ENCODE peak calls at places on chromosomes 16 and 17, in six cellular contexts. P, J, Q, A, I and M are unnamed samples. For H3K4me1, the result is how much of the 10 kb centered on the place peaks cover.

GRCh38 chr16:15803608-15804007 is 53.2 kb downstream of the MYH11 start:
- DNase-seq in P (no peak), J (no peak), Q (no peak), A (no peak), I (no peak), M (peak)

GRCh38 chr16:79850348-79850747 is 249.8 kb upstream of the MAF start:
- DNase-seq in P (no peak), J (no peak), Q (no peak), A (no peak), I (no peak), M (no peak)

GRCh38 chr16:50501251-50501650 is 46.9 kb upstream of the NKD1 start:
- DNase-seq in P (peak), J (no peak), Q (no peak), A (no peak), I (no peak), M (no peak)

GRCh38 chr16:31177136-31177535 is 2.8 kb upstream of the FUS start:
- DNase-seq in P (no peak), J (no peak), Q (peak), A (no peak), I (no peak), M (no peak)

GRCh38 chr17:80833952-80834895 is 157.4 kb upstream of the CHMP6 start:
- DNase-seq in P (no peak), J (peak), Q (no peak), A (peak), I (no peak), M (peak)

GRCh38 chr16:29804455-29805231 is 1.7 kb upstream of the MAZ start:
- DNase-seq in P (peak), J (peak), Q (peak), A (peak), I (peak), M (peak)

GRCh38 chr17:49519781-49520180 is 24.7 kb downstream of the NGFR start:
- DNase-seq in P (no peak), J (peak), Q (no peak), A (no peak), I (no peak), M (peak)

GRCh38 chr17:77723909-77724875 is 234.3 kb upstream of the TNRC6C start:
- DNase-seq in P (peak), J (no peak), Q (no peak), A (no peak), I (no peak), M (no peak)

GRCh38 chr17:5941258-5941657 is 128.9 kb upstream of the WSCD1 start:
- DNase-seq in P (no peak), J (no peak), Q (no peak), A (no peak), I (no peak), M (no peak)

GRCh38 chr17:30472238-30472890 is 4.8 kb upstream of the GOSR1 start:
- DNase-seq in P (no peak), J (no peak), Q (no peak), A (no peak), I (no peak), M (peak)

GRCh38 chr17:33436321-33436720 is 143.2 kb upstream of the ASIC2 start:
- DNase-seq in P (no peak), J (no peak), Q (no peak), A (no peak), I (no peak), M (no peak)

GRCh38 chr17:15431201-15431600 is 36.2 kb downstream of the CDRT4 start:
- DNase-seq in P (no peak), J (peak), Q (no peak), A (no peak), I (no peak), M (no peak)

GRCh38 chr16:7731121-7731520 is 398.5 kb downstream of the RBFOX1 start:
- DNase-seq in P (no peak), J (no peak), Q (no peak), A (no peak), I (no peak), M (no peak)

DNA sequence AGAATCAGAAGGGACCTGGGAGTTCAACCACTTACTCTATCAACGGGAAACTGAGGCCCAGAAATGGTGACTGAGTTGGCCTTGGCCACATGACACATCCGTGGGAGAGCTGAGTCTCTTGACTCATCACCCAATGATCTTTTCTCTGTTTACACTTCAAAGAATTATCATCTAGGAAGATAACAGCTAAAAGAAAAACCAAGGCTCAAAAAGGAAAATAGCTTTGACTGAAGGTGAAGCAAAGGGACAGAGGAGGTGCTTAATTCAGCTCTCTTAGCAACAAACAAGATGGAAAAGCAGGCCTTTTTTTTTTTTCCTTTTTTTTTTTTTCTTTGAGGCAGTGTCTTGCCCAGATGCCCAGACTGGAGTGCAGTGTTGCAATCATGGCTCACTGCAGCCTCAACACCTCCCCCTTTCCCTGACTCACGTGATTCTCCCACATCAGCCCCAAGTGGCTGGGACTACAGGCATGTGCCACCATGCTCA is 16.7 kb downstream of the ERCC4 start:
- DNase-seq in P (no peak), J (no peak), Q (no peak), A (peak), I (no peak), M (no peak)
- H3K4me1 ChIP-seq in P (under half), J (under half), Q (under half), A (under half), I (under half), M (under half)

GRCh38 chr16:88759976-88760350 is 25.1 kb downstream of the PIEZO1 start:
- DNase-seq in P (no peak), J (no peak), Q (no peak), A (no peak), I (no peak), M (no peak)
- H3K4me3 ChIP-seq in P (no peak), J (no peak), Q (no peak), A (peak), I (no peak), M (no peak)

DNA sequence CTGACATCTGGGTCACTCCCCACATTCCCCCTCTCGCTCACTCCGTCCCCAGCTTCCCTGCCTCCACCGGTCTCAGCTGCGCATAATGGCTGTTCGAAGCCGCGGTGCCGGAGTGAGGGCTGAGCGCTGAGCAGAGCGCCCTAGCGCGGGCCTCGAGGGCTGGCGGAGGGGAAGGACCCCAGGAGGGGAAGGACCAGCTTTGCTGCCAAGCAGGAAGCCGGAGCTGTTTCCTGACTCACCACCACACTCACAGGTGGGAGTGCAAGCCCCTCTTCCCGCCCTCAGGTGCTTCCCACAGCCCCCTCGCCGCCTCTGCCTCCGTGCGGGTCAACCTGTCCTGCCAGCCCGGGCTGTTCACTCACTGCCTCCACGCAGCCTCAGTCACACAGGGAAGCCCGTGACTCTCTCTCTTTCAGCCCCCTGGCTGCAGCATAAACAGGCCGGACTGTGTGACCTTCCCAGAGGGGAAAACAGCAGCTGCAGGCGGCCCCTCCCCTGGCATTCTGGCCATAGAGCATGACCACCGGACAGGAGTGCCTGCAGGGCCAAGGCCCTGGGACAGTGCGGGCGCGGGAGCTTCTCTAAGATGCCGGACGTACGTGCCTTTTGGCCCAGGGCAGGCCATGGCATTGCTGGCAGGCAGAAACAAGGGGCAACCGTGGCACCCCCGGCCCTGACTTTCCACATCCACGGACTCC is 23.7 kb downstream of the SLC43A2 start:
- DNase-seq in P (no peak), J (no peak), Q (no peak), A (peak), I (peak), M (no peak)
- H3K27ac ChIP-seq in P (no peak), J (no peak), Q (peak), A (no peak), I (no peak), M (no peak)

GRCh38 chr17:17922198-17922901 is 49.9 kb downstream of the TOM1L2 start:
- DNase-seq in P (peak), J (no peak), Q (no peak), A (no peak), I (peak), M (no peak)
- H3K4me1 ChIP-seq in P (under half), J (under half), Q (under half), A (under half), I (under half), M (half or more)

GRCh38 chr17:10115536-10115932 is 82.9 kb downstream of the GAS7 start:
- DNase-seq in P (no peak), J (no peak), Q (no peak), A (no peak), I (no peak), M (no peak)

GRCh38 chr17:10116267-10116666 is 82.1 kb downstream of the GAS7 start:
- DNase-seq in P (peak), J (no peak), Q (no peak), A (no peak), I (no peak), M (peak)

GRCh38 chr17:10116676-10117075 is 81.7 kb downstream of the GAS7 start:
- DNase-seq in P (peak), J (no peak), Q (no peak), A (no peak), I (no peak), M (no peak)

GRCh38 chr17:10117085-10117484 is 81.3 kb downstream of the GAS7 start:
- DNase-seq in P (no peak), J (no peak), Q (no peak), A (no peak), I (no peak), M (no peak)

DNA sequence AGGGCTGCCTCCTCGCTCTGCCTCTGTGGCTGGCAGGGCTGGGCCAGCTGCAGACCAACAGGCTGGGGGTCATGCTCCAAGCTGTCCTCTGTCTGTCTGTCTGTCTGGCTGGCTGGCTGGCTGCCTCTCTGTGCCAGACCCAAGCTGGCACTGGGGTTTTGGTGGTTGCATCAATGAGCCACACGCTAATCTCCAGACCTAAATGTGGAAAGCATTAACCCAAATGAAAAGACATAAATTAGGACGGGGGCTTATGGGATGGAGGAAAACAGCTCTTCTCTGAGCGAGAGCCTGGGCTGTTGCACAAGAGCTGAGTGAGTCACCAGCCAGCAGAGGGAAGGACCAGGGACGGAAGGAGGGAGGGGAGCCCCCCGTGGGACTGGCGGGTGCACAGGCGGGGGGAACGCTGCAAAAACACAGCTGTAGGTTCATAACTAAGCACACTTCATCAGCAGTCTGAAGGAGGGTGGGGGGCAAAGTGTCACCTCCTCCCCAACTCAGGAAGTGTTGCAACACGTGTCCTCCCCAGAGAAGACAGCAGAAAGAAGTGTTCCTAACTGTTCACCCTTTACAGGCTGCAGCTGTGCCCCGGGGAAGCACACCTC is 83.4 kb downstream of the GAS7 start:
- DNase-seq in P (peak), J (peak), Q (peak), A (peak), I (no peak), M (peak)
- H3K4me3 ChIP-seq in P (no peak), J (no peak), Q (peak), A (peak), I (no peak), M (peak)

DNA sequence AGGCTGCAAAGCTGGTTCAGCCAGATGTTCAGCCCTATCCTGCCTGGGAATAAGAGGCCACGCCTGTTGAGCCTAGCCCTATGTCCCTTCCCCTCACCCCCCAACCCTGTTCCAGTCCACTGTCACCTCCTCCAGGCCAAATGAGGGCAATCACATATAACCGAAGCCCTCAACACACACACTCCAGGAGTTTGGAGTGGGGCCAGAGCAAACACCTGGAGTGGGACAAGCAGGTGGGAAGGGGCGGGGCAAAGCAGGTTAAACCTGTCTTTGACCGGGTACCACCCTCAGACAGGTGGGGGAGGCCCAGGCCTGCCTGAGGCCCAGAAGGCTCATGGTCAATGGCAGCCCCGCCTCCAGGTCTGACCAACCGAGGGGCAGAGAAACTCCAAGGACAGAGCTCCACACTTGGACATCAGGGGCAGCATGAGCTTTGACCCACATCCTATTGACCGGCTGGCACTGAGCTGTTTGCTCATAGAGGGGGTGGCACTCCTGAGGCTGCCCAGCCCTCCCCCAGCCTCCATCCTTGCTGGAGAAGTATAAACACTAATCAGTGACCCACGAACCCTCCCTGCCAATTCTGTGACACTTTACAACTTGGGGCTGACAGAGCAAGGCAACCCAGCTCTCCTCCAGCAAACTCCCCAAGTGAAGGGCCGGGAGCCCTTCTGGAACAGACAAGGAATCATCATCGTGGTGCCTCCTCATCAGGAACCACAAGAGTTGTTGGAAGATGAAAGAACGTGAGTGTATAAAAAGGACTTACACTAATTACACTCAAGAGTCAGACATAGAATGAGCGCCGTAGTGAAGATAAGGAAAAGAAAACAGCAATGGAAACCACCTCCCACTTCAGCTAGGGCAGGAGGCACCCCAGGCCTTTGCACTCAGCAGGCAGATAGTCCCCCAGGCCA is 1.5 kb downstream of the ESRP2 start:
- DNase-seq in P (peak), J (no peak), Q (no peak), A (peak), I (peak), M (peak)
- H3K27ac ChIP-seq in P (no peak), J (no peak), Q (no peak), A (no peak), I (peak), M (no peak)